ENCODE peak calls at places on chromosomes 3 and 15, in six cellular contexts. I is heart right ventricle; N is breast epithelium; M is foreskin keratinocyte; C is cardiac fibroblast; F is CD4-positive, alpha-beta T cell. X is an unnamed sample.
A peak's percentile ranks its signal among the peaks of the same experiment; 100 is the strongest.

GRCh38 chr3:9785602-9786001 is 6.7 kb downstream of the TADA3 start:
- DNase-seq in I (no peak), N (no peak), M (no peak), C (no peak), F (no peak), X (no peak)

GRCh38 chr3:147377412-147378185 is 28.7 kb downstream of the ZIC4 start:
- DNase-seq in I (no peak), N (no peak), M (no peak), C (no peak), F (no peak), X (no peak)

GRCh38 chr15:67190813-67191212 is 63.6 kb downstream of the AAGAB start:
- DNase-seq in I (no peak), N (no peak), M (no peak), C (no peak), F (no peak), X (no peak)

GRCh38 chr15:55196011-55196410 is 730 bp downstream of the RSL24D1 start:
- DNase-seq in I (no peak), N (no peak), M (no peak), C (peak; percentile 21), F (no peak), X (no peak)

GRCh38 chr3:160393346-160394008 is 5.5 kb downstream of the IFT80 start:
- DNase-seq in I (no peak), N (no peak), M (no peak), C (no peak), F (no peak), X (no peak)

GRCh38 chr15:73786518-73786917 is 33.4 kb upstream of the INSYN1 start:
- DNase-seq in I (no peak), N (no peak), M (no peak), C (no peak), F (no peak), X (no peak)

GRCh38 chr3:182135056-182135455 is 423.3 kb downstream of the SOX2 start:
- DNase-seq in I (no peak), N (no peak), M (no peak), C (no peak), F (no peak), X (no peak)

GRCh38 chr15:88120021-88120420 is 136.5 kb downstream of the NTRK3 start:
- DNase-seq in I (no peak), N (no peak), M (no peak), C (no peak), F (no peak), X (no peak)

GRCh38 chr3:128378631-128379347 is 87.9 kb downstream of the DNAJB8 start:
- DNase-seq in I (peak; percentile 52), N (peak; percentile 39), M (no peak), C (peak; percentile 13), F (no peak), X (no peak)

GRCh38 chr15:23686466-23687142 is 501 bp downstream of the NDN start:
- DNase-seq in I (no peak), N (no peak), M (no peak), C (no peak), F (no peak), X (no peak)

GRCh38 chr3:87207500-87207899 is 19.6 kb upstream of the CHMP2B start:
- DNase-seq in I (no peak), N (no peak), M (peak; percentile 63), C (peak; percentile 42), F (no peak), X (no peak)

GRCh38 chr15:46676233-46677206 is 1040.8 kb upstream of the SEMA6D start:
- DNase-seq in I (no peak), N (no peak), M (no peak), C (no peak), F (no peak), X (no peak)

GRCh38 chr15:21269121-21269520 is 171.2 kb downstream of the POTEB3 start:
- DNase-seq in I (no peak), N (no peak), M (no peak), C (no peak), F (no peak), X (no peak)

GRCh38 chr3:110576962-110577361 is 494.7 kb upstream of the NECTIN3 start:
- DNase-seq in I (no peak), N (no peak), M (peak; percentile 86), C (peak; percentile 98), F (no peak), X (no peak)

GRCh38 chr15:51077565-51078153 is 17.0 kb downstream of the TNFAIP8L3 start:
- DNase-seq in I (peak; percentile 66), N (peak; percentile 27), M (no peak), C (no peak), F (no peak), X (peak; percentile 43)

DNA sequence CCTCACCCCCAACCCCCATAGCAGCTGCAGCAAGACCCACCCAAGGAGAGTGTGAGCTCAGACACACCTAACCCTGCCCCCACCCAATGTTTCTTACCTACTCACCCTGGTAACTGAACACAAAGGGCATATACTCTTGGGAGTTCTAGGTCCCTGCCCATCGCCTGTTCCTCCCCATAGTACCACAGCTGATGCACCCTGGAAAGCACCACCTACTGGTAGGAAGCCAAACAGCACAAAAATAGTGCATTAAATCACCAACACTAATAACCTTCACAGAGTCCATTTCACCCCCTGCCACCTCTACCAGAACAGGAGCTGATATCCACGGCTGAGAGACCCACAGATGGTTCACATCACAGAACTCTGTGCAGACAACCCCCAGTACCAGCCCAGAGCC is 245.2 kb downstream of the EFHB start:
- DNase-seq in I (no peak), N (no peak), M (no peak), C (no peak), F (no peak), X (no peak)
- TF ChIP-seq CTCF in I (no peak), N (no peak), M (no peak), C (no peak), F (no peak), X (no peak)

GRCh38 chr3:170436697-170437096 is 18.0 kb downstream of the CLDN11 start:
- DNase-seq in I (no peak), N (no peak), M (no peak), C (no peak), F (no peak), X (no peak)

GRCh38 chr3:170438836-170439235 is 20.2 kb downstream of the CLDN11 start:
- DNase-seq in I (no peak), N (no peak), M (no peak), C (no peak), F (no peak), X (no peak)

GRCh38 chr3:170440346-170440745 is 21.7 kb downstream of the CLDN11 start:
- DNase-seq in I (no peak), N (no peak), M (peak; percentile 63), C (peak; percentile 70), F (no peak), X (no peak)

GRCh38 chr3:170437151-170437550 is 18.5 kb downstream of the CLDN11 start:
- DNase-seq in I (no peak), N (no peak), M (no peak), C (no peak), F (no peak), X (no peak)

DNA sequence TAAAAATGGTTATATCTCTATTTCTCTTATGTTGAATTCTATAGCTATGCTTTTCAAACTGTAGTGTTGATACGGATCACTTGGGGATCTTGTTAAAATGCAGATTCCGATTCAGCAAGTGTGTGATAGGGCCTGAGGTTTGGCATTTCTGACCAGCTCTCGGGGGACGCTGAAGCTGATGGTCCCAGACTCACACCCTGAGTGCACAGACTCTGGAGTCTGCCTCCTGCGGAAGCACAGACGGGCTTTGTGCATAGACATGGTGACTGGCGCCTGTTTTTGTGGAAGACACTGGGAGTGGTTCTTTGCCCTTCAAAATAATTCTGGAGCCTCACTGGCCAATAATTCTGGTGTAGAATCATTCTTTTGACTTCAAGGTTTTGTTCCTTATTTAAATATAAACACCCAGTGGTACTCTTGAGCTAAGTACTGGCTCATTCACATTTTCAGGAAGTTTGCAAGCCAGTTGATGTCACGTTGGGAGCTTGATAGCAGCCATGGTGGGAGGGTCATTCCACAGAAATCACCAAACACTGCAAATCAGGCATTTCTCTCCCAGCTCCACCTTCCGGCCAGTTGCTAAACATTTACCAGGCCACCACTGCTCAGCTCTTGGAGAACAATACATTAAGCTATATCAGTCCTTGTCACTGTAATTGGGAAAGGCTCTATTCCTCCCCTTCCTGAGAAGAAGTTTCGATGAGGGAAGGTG is 19.2 kb downstream of the CLDN11 start:
- DNase-seq in I (no peak), N (no peak), M (no peak), C (no peak), F (no peak), X (no peak)
- TF ChIP-seq CTCF in I (no peak), N (no peak), M (no peak), C (no peak), F (no peak), X (no peak)

GRCh38 chr3:59968510-59968909 is 918.7 kb upstream of the CFAP20DC start:
- DNase-seq in I (no peak), N (no peak), M (no peak), C (no peak), F (no peak), X (no peak)
- TF ChIP-seq CTCF in I (no peak), N (no peak), M (no peak), C (no peak), F (no peak), X (no peak)

DNA sequence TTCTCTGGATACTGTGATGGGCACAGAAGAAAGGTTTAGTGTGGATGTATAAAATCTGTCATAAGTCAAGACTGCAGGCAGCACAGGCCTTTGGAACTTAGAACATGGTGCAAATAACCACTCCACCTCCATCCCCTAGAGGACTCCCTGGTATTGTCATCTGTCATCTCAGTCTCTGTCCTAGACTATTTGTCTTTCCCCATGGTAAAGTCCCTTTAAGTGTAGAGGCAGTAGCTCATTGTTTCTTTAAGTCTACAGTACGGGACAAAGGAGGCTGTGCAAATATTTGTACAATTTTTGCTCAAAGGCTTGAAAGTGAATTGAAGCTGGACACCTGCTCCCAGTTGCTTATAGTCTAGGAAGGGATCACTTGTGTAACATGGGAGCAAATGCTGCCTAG is 3.2 kb upstream of the PXYLP1 start:
- DNase-seq in I (no peak), N (no peak), M (no peak), C (no peak), F (no peak), X (no peak)
- TF ChIP-seq CTCF in I (no peak), N (no peak), M (no peak), C (no peak), F (no peak), X (no peak)

GRCh38 chr3:71360170-71360569 is 223.4 kb downstream of the FOXP1 start:
- DNase-seq in I (no peak), N (no peak), M (no peak), C (no peak), F (no peak), X (no peak)
- TF ChIP-seq CTCF in I (no peak), N (no peak), M (no peak), C (no peak), F (no peak), X (no peak)

GRCh38 chr3:52801839-52802238 is 7.2 kb downstream of the ITIH3 start:
- DNase-seq in I (no peak), N (no peak), M (no peak), C (no peak), F (no peak), X (no peak)
- TF ChIP-seq CTCF in I (no peak), N (no peak), M (no peak), C (no peak), F (no peak), X (no peak)

X was measured in activated B cell treated with CpG ODN at 0.5 μM for 24 hours.